ENCODE peak calls at places on chromosomes 1 and 21, in eight cellular contexts. T is epithelial cell of esophagus, Z is A549, N is Panc1, C is AG09309, E is breast epithelium, L is GM12865, Y is esophagus squamous epithelium. W is an unnamed sample.

GRCh38 chr1:40078512-40079333 is 18.3 kb downstream of the PPT1 start:
- DNase-seq in Y (no peak), T (peak), Z (peak), C (no peak), N (no peak), E (no peak), L (peak), W (no peak)

GRCh38 chr1:217626321-217626720 is 4.6 kb downstream of the GPATCH2 start:
- DNase-seq in Y (no peak), E (no peak), Z (no peak), C (no peak), L (no peak), N (no peak), T (peak), W (no peak)

GRCh38 chr1:108346137-108346536 is 102.3 kb upstream of the NBPF4 start:
- DNase-seq in C (no peak), N (no peak), Z (no peak), Y (no peak), L (no peak), T (no peak), E (no peak), W (no peak)

GRCh38 chr1:3771108-3772026 is 1.2 kb upstream of the SMIM1 start:
- DNase-seq in N (no peak), T (no peak), Y (no peak), L (no peak), Z (no peak), E (no peak), C (no peak), W (no peak)

GRCh38 chr1:246969621-246970020 is 37.9 kb upstream of the AHCTF1 start:
- DNase-seq in N (no peak), C (no peak), L (no peak), Z (no peak), T (no peak), E (no peak), Y (no peak), W (no peak)

GRCh38 chr1:173297798-173298391 is 90.8 kb upstream of the TNFSF4 start:
- DNase-seq in N (no peak), Y (no peak), L (peak), E (no peak), T (no peak), Z (no peak), C (no peak), W (no peak)

GRCh38 chr1:160117300-160117699 is 1.7 kb downstream of the ATP1A2 start:
- DNase-seq in L (no peak), Z (no peak), E (no peak), T (no peak), Y (no peak), C (no peak), N (no peak), W (no peak)

GRCh38 chr1:174445817-174446216 is 1.9 kb upstream of the GPR52 start:
- DNase-seq in C (no peak), E (no peak), N (no peak), Z (no peak), T (peak), Y (no peak), L (no peak), W (no peak)

GRCh38 chr1:164891615-164892014 is 332.6 kb downstream of the PBX1 start:
- DNase-seq in Z (peak), Y (no peak), T (no peak), N (no peak), C (no peak), E (no peak), L (no peak), W (no peak)

GRCh38 chr1:5490640-5491039 is 501.6 kb downstream of the NPHP4 start:
- DNase-seq in E (no peak), N (no peak), Y (no peak), C (no peak), T (no peak), Z (no peak), L (no peak), W (no peak)

GRCh38 chr1:3995141-3995780 is 95.2 kb upstream of the C1orf174 start:
- DNase-seq in N (no peak), E (no peak), Y (no peak), Z (no peak), L (no peak), T (no peak), C (no peak), W (no peak)

GRCh38 chr1:240287722-240288121 is 196.0 kb downstream of the FMN2 start:
- DNase-seq in E (no peak), N (no peak), Z (no peak), T (no peak), C (no peak), L (no peak), Y (no peak), W (no peak)

GRCh38 chr1:35560256-35561225 is 2.9 kb downstream of the NCDN start:
- DNase-seq in E (peak), Z (no peak), N (no peak), L (no peak), C (no peak), Y (no peak), T (no peak), W (no peak)

GRCh38 chr1:152151646-152152045 is 7.4 kb downstream of the RPTN start:
- DNase-seq in E (no peak), T (no peak), Y (no peak), C (no peak), Z (no peak), N (no peak), L (no peak), W (no peak)

GRCh38 chr1:216686860-216687545 is 36.2 kb downstream of the ESRRG start:
- DNase-seq in Z (no peak), E (no peak), L (no peak), T (peak), N (no peak), C (no peak), Y (no peak), W (no peak)

DNA sequence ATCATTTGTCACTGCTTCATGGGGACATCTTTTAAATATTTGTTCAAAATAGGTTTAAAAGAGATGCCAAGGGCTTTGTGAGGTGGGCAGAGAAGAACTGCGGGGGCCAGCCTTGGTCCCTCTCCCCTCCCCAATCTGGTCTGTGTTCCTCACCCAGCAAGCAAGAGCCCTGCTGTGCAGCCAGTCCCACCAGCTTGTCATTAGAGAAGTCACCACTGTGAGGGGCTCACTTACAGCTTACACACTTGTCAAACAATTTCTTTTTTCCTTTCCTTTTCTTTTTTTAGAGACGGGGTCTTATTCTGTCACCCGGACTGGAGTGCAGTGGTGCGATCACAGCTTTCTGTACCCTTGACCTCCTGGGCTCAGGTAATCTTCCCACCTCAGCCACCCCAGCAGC is 10.3 kb upstream of the CDK18 start:
- DNase-seq in L (no peak), E (no peak), T (no peak), C (no peak), N (no peak), Y (no peak), Z (no peak), W (no peak)
- TF ChIP-seq CTCF in L (no peak), E (no peak), T (no peak), C (no peak), N (no peak), Y (no peak), Z (no peak), W (no peak)

DNA sequence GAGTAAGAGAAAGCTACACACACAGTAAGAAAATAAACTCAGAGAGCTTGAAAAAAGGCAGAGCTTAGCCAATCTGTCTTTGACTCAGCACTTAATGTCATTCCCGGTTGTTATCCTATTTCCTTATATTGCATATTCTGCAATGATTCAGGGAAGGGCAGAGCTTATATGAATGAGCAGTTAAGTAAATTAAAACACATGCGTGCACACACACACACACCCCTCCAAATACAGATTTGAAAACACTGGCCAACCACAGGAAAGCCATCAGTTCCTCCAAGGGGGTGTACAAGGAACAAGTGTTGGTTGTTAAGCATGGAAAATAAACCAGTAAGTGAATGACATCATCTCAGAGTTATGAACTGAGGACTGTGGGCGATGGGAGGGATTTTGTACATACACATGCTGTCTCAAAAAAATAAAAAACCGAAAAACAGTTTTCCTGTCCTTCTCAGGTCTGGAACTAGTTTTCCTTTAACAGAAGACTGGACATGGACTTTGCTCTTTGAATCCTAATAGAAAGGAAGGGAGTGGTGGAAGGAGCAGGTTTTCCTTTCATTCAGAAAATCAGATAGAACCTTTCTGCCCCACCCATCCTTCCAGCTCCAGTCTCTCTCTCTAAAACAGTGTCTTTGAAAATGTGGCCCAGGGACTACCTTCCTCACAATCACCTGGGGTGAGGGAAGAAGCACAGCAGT is 955 bp downstream of the IQGAP3 start:
- DNase-seq in Z (peak), N (no peak), E (no peak), C (peak), T (peak), L (no peak), Y (no peak), W (peak)
- H3K4me3 ChIP-seq in Z (peak), N (peak), E (no peak), C (peak), T (peak), L (peak), Y (peak), W (peak)

GRCh38 chr21:41545500-41546359 is 37.8 kb upstream of the TMPRSS2 start:
- DNase-seq in L (peak), Y (no peak), E (no peak), N (no peak), C (no peak), Z (no peak), T (no peak), W (no peak)
- TF ChIP-seq CTCF in L (no peak), Y (no peak), E (no peak), N (no peak), C (no peak), Z (no peak), T (no peak), W (no peak)

GRCh38 chr1:177181280-177181630 is 10.5 kb downstream of the BRINP2 start:
- DNase-seq in N (no peak), T (no peak), E (no peak), C (no peak), Z (no peak), L (no peak), Y (no peak), W (no peak)
- H3K4me3 ChIP-seq in N (peak), T (peak), E (no peak), C (no peak), Z (peak), L (no peak), Y (peak), W (peak)

GRCh38 chr1:9181990-9182783 is 52.4 kb upstream of the H6PD start:
- DNase-seq in E (no peak), T (peak), Y (no peak), C (no peak), L (peak), N (no peak), Z (peak), W (no peak)
- TF ChIP-seq CTCF in E (peak), T (no peak), Y (no peak), C (no peak), L (peak), N (no peak), Z (peak), W (peak)

DNA sequence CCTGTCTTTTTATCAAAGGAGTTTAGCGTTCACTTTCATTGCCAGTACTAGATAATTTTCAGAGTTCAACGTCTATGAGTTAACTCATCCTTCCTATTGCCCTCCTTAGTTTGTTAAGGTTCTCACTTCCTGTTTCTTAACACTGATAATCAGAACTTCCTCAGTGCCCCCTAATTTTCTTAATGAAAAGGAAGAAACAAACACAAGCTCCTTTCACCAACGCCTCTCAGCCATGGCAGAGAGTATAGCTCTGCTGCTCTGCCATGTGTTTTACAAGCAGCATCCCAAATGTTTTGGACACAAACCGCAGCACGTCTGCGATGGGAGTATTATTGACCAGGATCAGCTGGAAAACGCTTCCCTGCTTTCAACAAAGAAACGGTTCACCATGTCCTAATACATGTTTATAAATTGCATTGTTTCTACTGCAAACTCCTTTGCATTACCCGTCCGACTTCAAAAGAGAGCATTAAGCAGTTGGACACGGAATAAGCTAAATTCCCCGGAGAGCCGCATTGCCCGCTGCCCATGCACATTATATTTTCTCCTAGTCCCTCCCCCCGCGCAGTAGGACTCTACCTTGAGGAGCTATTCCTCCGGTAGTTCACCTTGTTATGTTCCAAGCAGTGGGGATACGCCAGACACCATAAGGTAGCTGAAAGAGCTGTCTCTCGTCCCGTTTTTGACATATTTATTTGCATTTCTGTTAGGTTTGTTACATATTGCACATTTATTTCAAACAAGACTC is 568 bp downstream of the OLFM3 start:
- DNase-seq in E (no peak), Y (no peak), C (no peak), T (no peak), N (no peak), Z (no peak), L (no peak), W (no peak)
- H3K4me3 ChIP-seq in E (no peak), Y (no peak), C (no peak), T (no peak), N (no peak), Z (no peak), L (no peak), W (no peak)

GRCh38 chr1:16138772-16139221 is 17.1 kb downstream of the EPHA2 start:
- DNase-seq in E (no peak), Z (no peak), C (no peak), T (peak), L (no peak), Y (no peak), N (no peak), W (no peak)
- TF ChIP-seq CTCF in E (no peak), Z (no peak), C (no peak), T (no peak), L (no peak), Y (no peak), N (no peak), W (peak)

GRCh38 chr1:197733324-197733723 is 42.0 kb downstream of the DENND1B start:
- DNase-seq in T (no peak), C (no peak), E (no peak), Z (no peak), L (no peak), N (no peak), Y (no peak), W (no peak)
- H3K4me3 ChIP-seq in T (no peak), C (no peak), E (no peak), Z (no peak), L (no peak), N (no peak), Y (no peak), W (no peak)

DNA sequence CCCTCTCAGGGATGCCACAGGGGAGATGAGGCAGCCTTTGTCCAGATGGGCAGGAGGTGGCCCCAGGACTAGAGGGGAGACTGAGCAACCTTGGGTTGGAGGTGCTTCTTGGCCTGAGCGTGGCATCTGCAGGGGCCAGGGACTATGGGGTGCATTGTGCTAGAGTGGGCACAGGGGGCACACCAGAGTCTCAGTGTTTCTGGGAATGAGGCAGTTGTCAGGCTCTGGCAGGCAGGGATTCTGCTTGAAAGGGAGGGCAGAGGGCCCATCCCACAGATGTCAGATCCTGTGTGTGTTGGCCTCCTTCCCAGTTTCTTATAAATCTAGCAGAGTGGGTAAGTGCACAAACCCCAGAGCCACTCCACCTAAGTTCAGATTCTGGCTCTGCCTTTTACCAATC is 13.7 kb downstream of the LGR6 start:
- DNase-seq in L (no peak), Y (no peak), C (peak), Z (peak), E (no peak), N (no peak), T (peak), W (no peak)
- TF ChIP-seq CTCF in L (no peak), Y (no peak), C (no peak), Z (no peak), E (no peak), N (peak), T (no peak), W (peak)

DNA sequence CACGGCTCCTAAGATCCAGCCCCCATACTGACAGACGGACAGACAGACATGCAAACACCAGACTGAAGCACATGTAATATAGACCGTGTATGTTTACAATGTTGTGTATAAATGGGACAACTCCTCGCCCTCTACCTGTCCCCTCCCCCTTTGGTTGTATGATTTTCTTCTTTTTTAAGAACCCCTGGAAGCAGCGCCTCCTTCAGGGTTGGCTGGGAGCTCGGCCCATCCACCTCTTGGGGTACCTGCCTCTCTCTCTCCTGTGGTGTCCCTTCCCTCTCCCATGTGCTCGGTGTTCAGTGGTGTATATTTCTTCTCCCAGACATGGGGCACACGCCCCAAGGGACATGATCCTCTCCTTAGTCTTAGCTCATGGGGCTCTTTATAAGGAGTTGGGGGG is 23.2 kb downstream of the TMEM53 start:
- DNase-seq in C (no peak), Z (no peak), E (no peak), N (no peak), Y (no peak), T (no peak), L (no peak), W (no peak)
- H3K4me3 ChIP-seq in C (no peak), Z (no peak), E (no peak), N (no peak), Y (no peak), T (no peak), L (no peak), W (no peak)

W was measured in epithelial cell of proximal tubule.